ENCODE peak calls at places on chromosomes 16 and 17, in six cellular contexts. One of them, this sample, is unnamed.

GRCh38 chr17:39787038-39787437 is 49.3 kb downstream of the GRB7 start:
- DNase-seq in left cardiac atrium: no peak
- DNase-seq in stimulated activated CD4-positive, alpha-beta T cell treated with anti-CD3 and anti-CD28 coated beads, TNF-alpha, amount 100 ng/mL, for 48 hours: no peak
- DNase-seq in HEK293T: no peak
- DNase-seq in left ventricle myocardium inferior: no peak
- DNase-seq in stimulated activated CD8-positive, alpha-beta memory T cell treated with anti-CD3 and anti-CD28 coated beads, Interleukin-4, amount 100 ng/mL, for 1 hour: no peak
- DNase-seq in this sample: no peak

GRCh38 chr16:51651061-51651466 is 500.0 kb upstream of the SALL1 start:
- DNase-seq in left cardiac atrium: no peak
- DNase-seq in stimulated activated CD4-positive, alpha-beta T cell treated with anti-CD3 and anti-CD28 coated beads, TNF-alpha, amount 100 ng/mL, for 48 hours: no peak
- DNase-seq in HEK293T: no peak
- DNase-seq in left ventricle myocardium inferior: no peak
- DNase-seq in stimulated activated CD8-positive, alpha-beta memory T cell treated with anti-CD3 and anti-CD28 coated beads, Interleukin-4, amount 100 ng/mL, for 1 hour: no peak
- DNase-seq in this sample: no peak

GRCh38 chr17:40333781-40334453 is 24.9 kb downstream of the RARA start:
- DNase-seq in left cardiac atrium: no peak
- DNase-seq in stimulated activated CD4-positive, alpha-beta T cell treated with anti-CD3 and anti-CD28 coated beads, TNF-alpha, amount 100 ng/mL, for 48 hours: no peak
- DNase-seq in HEK293T: no peak
- DNase-seq in left ventricle myocardium inferior: no peak
- DNase-seq in stimulated activated CD8-positive, alpha-beta memory T cell treated with anti-CD3 and anti-CD28 coated beads, Interleukin-4, amount 100 ng/mL, for 1 hour: no peak
- DNase-seq in this sample: no peak

GRCh38 chr17:205176-205538 is 23.7 kb upstream of the DOC2B start:
- DNase-seq in left cardiac atrium: peak
- DNase-seq in stimulated activated CD4-positive, alpha-beta T cell treated with anti-CD3 and anti-CD28 coated beads, TNF-alpha, amount 100 ng/mL, for 48 hours: no peak
- DNase-seq in HEK293T: no peak
- DNase-seq in left ventricle myocardium inferior: no peak
- DNase-seq in stimulated activated CD8-positive, alpha-beta memory T cell treated with anti-CD3 and anti-CD28 coated beads, Interleukin-4, amount 100 ng/mL, for 1 hour: no peak
- DNase-seq in this sample: no peak

GRCh38 chr17:51652529-51652928 is 392.2 kb downstream of the UTP18 start:
- DNase-seq in left cardiac atrium: no peak
- DNase-seq in stimulated activated CD4-positive, alpha-beta T cell treated with anti-CD3 and anti-CD28 coated beads, TNF-alpha, amount 100 ng/mL, for 48 hours: no peak
- DNase-seq in HEK293T: no peak
- DNase-seq in left ventricle myocardium inferior: no peak
- DNase-seq in stimulated activated CD8-positive, alpha-beta memory T cell treated with anti-CD3 and anti-CD28 coated beads, Interleukin-4, amount 100 ng/mL, for 1 hour: no peak
- DNase-seq in this sample: no peak

GRCh38 chr17:63842173-63842539 is 329 bp downstream of the SMARCD2 start:
- DNase-seq in left cardiac atrium: peak
- DNase-seq in stimulated activated CD4-positive, alpha-beta T cell treated with anti-CD3 and anti-CD28 coated beads, TNF-alpha, amount 100 ng/mL, for 48 hours: no peak
- DNase-seq in HEK293T: no peak
- DNase-seq in left ventricle myocardium inferior: peak
- DNase-seq in stimulated activated CD8-positive, alpha-beta memory T cell treated with anti-CD3 and anti-CD28 coated beads, Interleukin-4, amount 100 ng/mL, for 1 hour: no peak
- DNase-seq in this sample: peak

GRCh38 chr16:85498607-85499006 is 114.5 kb upstream of the GSE1 start:
- DNase-seq in left cardiac atrium: no peak
- DNase-seq in stimulated activated CD4-positive, alpha-beta T cell treated with anti-CD3 and anti-CD28 coated beads, TNF-alpha, amount 100 ng/mL, for 48 hours: no peak
- DNase-seq in HEK293T: no peak
- DNase-seq in left ventricle myocardium inferior: no peak
- DNase-seq in stimulated activated CD8-positive, alpha-beta memory T cell treated with anti-CD3 and anti-CD28 coated beads, Interleukin-4, amount 100 ng/mL, for 1 hour: no peak
- DNase-seq in this sample: peak

GRCh38 chr16:49889725-49890397 is 33.9 kb upstream of the ZNF423 start:
- DNase-seq in left cardiac atrium: no peak
- DNase-seq in stimulated activated CD4-positive, alpha-beta T cell treated with anti-CD3 and anti-CD28 coated beads, TNF-alpha, amount 100 ng/mL, for 48 hours: no peak
- DNase-seq in HEK293T: no peak
- DNase-seq in left ventricle myocardium inferior: no peak
- DNase-seq in stimulated activated CD8-positive, alpha-beta memory T cell treated with anti-CD3 and anti-CD28 coated beads, Interleukin-4, amount 100 ng/mL, for 1 hour: no peak
- DNase-seq in this sample: no peak

GRCh38 chr17:78357177-78357586 is 2.7 kb downstream of the SOCS3 start:
- DNase-seq in left cardiac atrium: peak
- DNase-seq in stimulated activated CD4-positive, alpha-beta T cell treated with anti-CD3 and anti-CD28 coated beads, TNF-alpha, amount 100 ng/mL, for 48 hours: no peak
- DNase-seq in HEK293T: no peak
- DNase-seq in left ventricle myocardium inferior: peak
- DNase-seq in stimulated activated CD8-positive, alpha-beta memory T cell treated with anti-CD3 and anti-CD28 coated beads, Interleukin-4, amount 100 ng/mL, for 1 hour: no peak
- DNase-seq in this sample: no peak

GRCh38 chr16:79868841-79869240 is 268.3 kb upstream of the MAF start:
- DNase-seq in left cardiac atrium: no peak
- DNase-seq in stimulated activated CD4-positive, alpha-beta T cell treated with anti-CD3 and anti-CD28 coated beads, TNF-alpha, amount 100 ng/mL, for 48 hours: no peak
- DNase-seq in HEK293T: no peak
- DNase-seq in left ventricle myocardium inferior: no peak
- DNase-seq in stimulated activated CD8-positive, alpha-beta memory T cell treated with anti-CD3 and anti-CD28 coated beads, Interleukin-4, amount 100 ng/mL, for 1 hour: no peak
- DNase-seq in this sample: no peak

GRCh38 chr16:27491894-27492587 is 57.7 kb downstream of the GTF3C1 start:
- DNase-seq in left cardiac atrium: no peak
- DNase-seq in stimulated activated CD4-positive, alpha-beta T cell treated with anti-CD3 and anti-CD28 coated beads, TNF-alpha, amount 100 ng/mL, for 48 hours: no peak
- DNase-seq in HEK293T: no peak
- DNase-seq in left ventricle myocardium inferior: no peak
- DNase-seq in stimulated activated CD8-positive, alpha-beta memory T cell treated with anti-CD3 and anti-CD28 coated beads, Interleukin-4, amount 100 ng/mL, for 1 hour: no peak
- DNase-seq in this sample: no peak

GRCh38 chr17:33459078-33459940 is 166.2 kb upstream of the ASIC2 start:
- DNase-seq in left cardiac atrium: no peak
- DNase-seq in stimulated activated CD4-positive, alpha-beta T cell treated with anti-CD3 and anti-CD28 coated beads, TNF-alpha, amount 100 ng/mL, for 48 hours: no peak
- DNase-seq in HEK293T: no peak
- DNase-seq in left ventricle myocardium inferior: no peak
- DNase-seq in stimulated activated CD8-positive, alpha-beta memory T cell treated with anti-CD3 and anti-CD28 coated beads, Interleukin-4, amount 100 ng/mL, for 1 hour: no peak
- DNase-seq in this sample: no peak

This sample was measured in NCI-H774.